ENCODE peak calls at places on chromosomes 1 and 21, in eight cellular contexts. J, L, T, O, S, W, M and N are unnamed samples.

GRCh38 chr1:76336951-76337371 is 262.4 kb downstream of the ST6GALNAC3 start:
- DNase-seq in J (no peak), L (peak), T (peak), O (no peak), S (no peak), W (peak), M (peak), N (no peak)

GRCh38 chr1:31904339-31905092 is 33.7 kb downstream of the PTP4A2 start:
- DNase-seq in J (no peak), L (no peak), T (no peak), O (no peak), S (no peak), W (peak), M (no peak), N (no peak)

GRCh38 chr1:26050255-26050640 is 4.3 kb upstream of the SLC30A2 start:
- DNase-seq in J (no peak), L (no peak), T (no peak), O (no peak), S (no peak), W (no peak), M (no peak), N (no peak)

GRCh38 chr1:89781494-89782126 is 39.2 kb upstream of the LRRC8D start:
- DNase-seq in J (no peak), L (no peak), T (no peak), O (peak), S (no peak), W (no peak), M (no peak), N (peak)

GRCh38 chr1:21489146-21489545 is 20.1 kb upstream of the ALPL start:
- DNase-seq in J (no peak), L (no peak), T (no peak), O (no peak), S (no peak), W (peak), M (no peak), N (no peak)

GRCh38 chr1:42756956-42757891 is 9.6 kb downstream of the P3H1 start:
- DNase-seq in J (no peak), L (no peak), T (peak), O (no peak), S (peak), W (no peak), M (no peak), N (no peak)

GRCh38 chr21:46006547-46007497 is 25.3 kb downstream of the COL6A1 start:
- DNase-seq in J (no peak), L (no peak), T (no peak), O (no peak), S (no peak), W (no peak), M (no peak), N (no peak)

GRCh38 chr1:115314765-115315164 is 23.3 kb downstream of the NGF start:
- DNase-seq in J (no peak), L (no peak), T (peak), O (no peak), S (no peak), W (no peak), M (no peak), N (no peak)

GRCh38 chr1:176165573-176165972 is 41.5 kb downstream of the COP1 start:
- DNase-seq in J (no peak), L (no peak), T (no peak), O (no peak), S (no peak), W (no peak), M (no peak), N (no peak)